ENCODE peak calls at places on chromosome 17, in seven cellular contexts. M, D, Z, G, L, W and E are unnamed samples.

GRCh38 chr17:63848834-63849689 is 6.6 kb upstream of the SMARCD2 start:
- DNase-seq in M (peak; percentile 98), D (peak; percentile 87), Z (peak; percentile 88), G (peak; percentile 88), L (peak; percentile 91), W (peak; percentile 87), E (no peak)

GRCh38 chr17:26792486-26792885 is 501.4 kb upstream of the WSB1 start:
- DNase-seq in M (no peak), D (no peak), Z (no peak), G (no peak), L (no peak), W (no peak), E (peak; percentile 20)

GRCh38 chr17:69141802-69142472 is at the start of gene ABCA6:
- DNase-seq in M (no peak), D (no peak), Z (no peak), G (no peak), L (no peak), W (no peak), E (peak; percentile 34)

GRCh38 chr17:58534901-58535421 is 20.5 kb upstream of the MTMR4 start:
- DNase-seq in M (no peak), D (no peak), Z (no peak), G (no peak), L (no peak), W (no peak), E (no peak)

GRCh38 chr17:80316927-80317705 is 56.5 kb downstream of the RNF213 start:
- DNase-seq in M (peak; percentile 65), D (no peak), Z (no peak), G (no peak), L (no peak), W (no peak), E (no peak)

GRCh38 chr17:64781394-64781793 is 119.3 kb upstream of the SMURF2 start:
- DNase-seq in M (peak; percentile 93), D (peak; percentile 52), Z (peak; percentile 30), G (peak; percentile 18), L (no peak), W (no peak), E (no peak)

GRCh38 chr17:28741358-28742349 is 2.2 kb upstream of the TRAF4 start:
- DNase-seq in M (peak; percentile 78), D (no peak), Z (no peak), G (no peak), L (no peak), W (no peak), E (no peak)

GRCh38 chr17:28925912-28926365 is 23.1 kb upstream of the DHRS13 start:
- DNase-seq in M (no peak), D (no peak), Z (peak; percentile 56), G (peak; percentile 60), L (no peak), W (no peak), E (peak; percentile 84)

GRCh38 chr17:32777436-32777835 is 99.5 kb downstream of the MYO1D start:
- DNase-seq in M (no peak), D (no peak), Z (no peak), G (no peak), L (peak; percentile 9), W (no peak), E (no peak)

GRCh38 chr17:12536021-12536420 is 129.7 kb upstream of the MYOCD start:
- DNase-seq in M (no peak), D (no peak), Z (no peak), G (no peak), L (no peak), W (no peak), E (no peak)

GRCh38 chr17:50425682-50426471 is at the start of gene ACSF2:
- DNase-seq in M (peak; percentile 91), D (peak; percentile 79), Z (peak; percentile 66), G (peak; percentile 69), L (peak; percentile 29), W (peak; percentile 55), E (no peak)

GRCh38 chr17:76869209-76869877 is 1.1 kb downstream of the MGAT5B start:
- DNase-seq in M (no peak), D (peak; percentile 58), Z (no peak), G (no peak), L (no peak), W (no peak), E (no peak)

GRCh38 chr17:81487487-81488275 is 24.9 kb downstream of the ACTG1 start:
- DNase-seq in M (peak; percentile 92), D (peak; percentile 91), Z (peak; percentile 57), G (peak; percentile 66), L (peak; percentile 72), W (peak; percentile 60), E (no peak)

GRCh38 chr17:81483085-81483861 is 29.3 kb downstream of the ACTG1 start:
- DNase-seq in M (no peak), D (peak; percentile 68), Z (no peak), G (no peak), L (no peak), W (no peak), E (no peak)

GRCh38 chr17:39591958-39592954 is 15.5 kb downstream of the NEUROD2 start:
- DNase-seq in M (no peak), D (peak; percentile 86), Z (no peak), G (no peak), L (peak; percentile 52), W (no peak), E (no peak)

GRCh38 chr17:27457731-27458523 is 1.7 kb downstream of the KSR1 start:
- DNase-seq in M (peak; percentile 56), D (peak; percentile 21), Z (no peak), G (no peak), L (no peak), W (no peak), E (no peak)

GRCh38 chr17:17019430-17019762 is 22.9 kb upstream of the MPRIP start:
- DNase-seq in M (peak; percentile 60), D (no peak), Z (no peak), G (no peak), L (no peak), W (no peak), E (no peak)

GRCh38 chr17:79997004-79997673 is 38.5 kb downstream of the TBC1D16 start:
- DNase-seq in M (no peak), D (no peak), Z (peak; percentile 76), G (peak; percentile 52), L (no peak), W (peak; percentile 31), E (no peak)

GRCh38 chr17:353213-353837 is 718 bp upstream of the RPH3AL start:
- DNase-seq in M (no peak), D (no peak), Z (no peak), G (no peak), L (peak; percentile 99), W (no peak), E (no peak)

GRCh38 chr17:36972186-36972686 is 23.5 kb downstream of the AATF start:
- DNase-seq in M (no peak), D (no peak), Z (no peak), G (no peak), L (no peak), W (no peak), E (no peak)

GRCh38 chr17:2853722-2854580 is 57.7 kb downstream of the RAP1GAP2 start:
- DNase-seq in M (no peak), D (peak; percentile 41), Z (no peak), G (no peak), L (no peak), W (no peak), E (no peak)

GRCh38 chr17:28145348-28145747 is 102.9 kb downstream of the NLK start:
- DNase-seq in M (no peak), D (no peak), Z (no peak), G (no peak), L (no peak), W (no peak), E (no peak)

GRCh38 chr17:14919580-14920160 is 345.5 kb downstream of the PMP22 start:
- DNase-seq in M (no peak), D (no peak), Z (no peak), G (no peak), L (no peak), W (no peak), E (no peak)